ENCODE peak calls at places on chromosomes 6 and 20, in six cellular contexts. H is prostate gland; V is NCI-H187; C is NCI-H1048; F is esophagus muscularis mucosa; S is CD8-positive, alpha-beta T cell. W is an unnamed sample.

GRCh38 chr6:24307881-24308280 is 50.0 kb downstream of the DCDC2 start:
- DNase-seq in H (no peak), V (no peak), C (no peak), F (no peak), S (no peak), W (no peak)

GRCh38 chr6:111777357-111777756 is 95.9 kb downstream of the FYN start:
- DNase-seq in H (no peak), V (no peak), C (no peak), F (no peak), S (no peak), W (peak; percentile 30)

GRCh38 chr20:52481443-52481842 is 289.9 kb upstream of the ZFP64 start:
- DNase-seq in H (no peak), V (no peak), C (no peak), F (no peak), S (no peak), W (peak; percentile 78)

GRCh38 chr6:49764571-49765236 is 20.5 kb upstream of the CRISP3 start:
- DNase-seq in H (no peak), V (no peak), C (no peak), F (no peak), S (no peak), W (no peak)

GRCh38 chr20:59121714-59122376 is 41.8 kb upstream of the ZNF831 start:
- DNase-seq in H (no peak), V (peak; percentile 52), C (no peak), F (no peak), S (no peak), W (no peak)

GRCh38 chr20:6416371-6416770 is 293.5 kb upstream of the FERMT1 start:
- DNase-seq in H (no peak), V (no peak), C (no peak), F (no peak), S (no peak), W (no peak)

GRCh38 chr20:38190936-38191371 is 25.9 kb upstream of the TGM2 start:
- DNase-seq in H (no peak), V (no peak), C (no peak), F (no peak), S (no peak), W (peak; percentile 60)

GRCh38 chr6:127641905-127642304 is 64.9 kb downstream of the C6orf58 start:
- DNase-seq in H (no peak), V (no peak), C (no peak), F (no peak), S (no peak), W (peak; percentile 22)

GRCh38 chr6:16409531-16410441 is 171.4 kb downstream of the GMPR start:
- DNase-seq in H (peak; percentile 48), V (no peak), C (no peak), F (peak; percentile 94), S (peak; percentile 36), W (peak; percentile 63)

GRCh38 chr6:137443901-137444300 is 50.3 kb downstream of the OLIG3 start:
- DNase-seq in H (no peak), V (no peak), C (no peak), F (no peak), S (no peak), W (no peak)

GRCh38 chr6:71468841-71469750 is 180.5 kb downstream of the OGFRL1 start:
- DNase-seq in H (no peak), V (no peak), C (no peak), F (no peak), S (no peak), W (no peak)

GRCh38 chr6:116405663-116406329 is 35.0 kb downstream of the DSE start:
- DNase-seq in H (no peak), V (no peak), C (no peak), F (no peak), S (no peak), W (no peak)

GRCh38 chr6:34181903-34182302 is 36.0 kb upstream of the GRM4 start:
- DNase-seq in H (no peak), V (no peak), C (no peak), F (no peak), S (no peak), W (no peak)

GRCh38 chr6:2949121-2949520 is 22.2 kb downstream of the SERPINB6 start:
- DNase-seq in H (no peak), V (no peak), C (no peak), F (peak; percentile 42), S (no peak), W (no peak)

GRCh38 chr6:136153976-136154375 is 96.1 kb downstream of the MTFR2 start:
- DNase-seq in H (no peak), V (no peak), C (no peak), F (no peak), S (no peak), W (no peak)

GRCh38 chr6:127522714-127523113 is 3.6 kb upstream of the MTCL3 start:
- DNase-seq in H (no peak), V (no peak), C (no peak), F (no peak), S (no peak), W (no peak)

GRCh38 chr6:293185-294174 is 1.2 kb downstream of the DUSP22 start:
- DNase-seq in H (no peak), V (no peak), C (no peak), F (peak; percentile 93), S (no peak), W (no peak)

GRCh38 chr20:7855545-7855944 is 84.7 kb downstream of the HAO1 start:
- DNase-seq in H (no peak), V (no peak), C (no peak), F (no peak), S (no peak), W (no peak)

GRCh38 chr6:38131527-38131965 is 312.0 kb downstream of the ZFAND3 start:
- DNase-seq in H (no peak), V (no peak), C (no peak), F (no peak), S (no peak), W (no peak)

GRCh38 chr20:31569163-31570020 is 35.7 kb upstream of the ID1 start:
- DNase-seq in H (no peak), V (no peak), C (no peak), F (no peak), S (peak; percentile 58), W (peak; percentile 78)

GRCh38 chr6:84521419-84522001 is 242.9 kb downstream of the TBX18 start:
- DNase-seq in H (no peak), V (no peak), C (no peak), F (no peak), S (no peak), W (no peak)

GRCh38 chr6:98834060-98835031 is at the start of gene POU3F2:
- DNase-seq in H (peak; percentile 43), V (peak; percentile 98), C (peak; percentile 93), F (no peak), S (peak; percentile 36), W (peak; percentile 93)

GRCh38 chr6:150631283-150631981 is 31.7 kb downstream of the PLEKHG1 start:
- DNase-seq in H (no peak), V (no peak), C (no peak), F (no peak), S (no peak), W (no peak)

GRCh38 chr6:118495639-118496296 is 52.3 kb upstream of the PLN start:
- DNase-seq in H (no peak), V (no peak), C (no peak), F (no peak), S (no peak), W (no peak)

GRCh38 chr6:52305948-52306767 is 21.6 kb upstream of the MCM3 start:
- DNase-seq in H (no peak), V (no peak), C (no peak), F (no peak), S (no peak), W (no peak)

GRCh38 chr20:50165687-50166554 is 12.4 kb upstream of the PEDS1 start:
- DNase-seq in H (peak; percentile 99), V (peak; percentile 92), C (peak; percentile 87), F (peak; percentile 99), S (peak; percentile 66), W (peak; percentile 96)

GRCh38 chr6:152170702-152171667 is 363.5 kb downstream of the ESR1 start:
- DNase-seq in H (no peak), V (no peak), C (no peak), F (no peak), S (no peak), W (no peak)

GRCh38 chr20:45153756-45154155 is 20.9 kb upstream of the PI3 start:
- DNase-seq in H (no peak), V (no peak), C (no peak), F (no peak), S (no peak), W (no peak)

GRCh38 chr20:35166242-35166830 is 5.5 kb upstream of the PROCR start:
- DNase-seq in H (no peak), V (no peak), C (no peak), F (no peak), S (no peak), W (peak; percentile 49)

GRCh38 chr6:50655848-50656453 is 57.4 kb upstream of the TFAP2D start:
- DNase-seq in H (no peak), V (no peak), C (no peak), F (no peak), S (no peak), W (peak; percentile 24)

GRCh38 chr6:148251286-148251685 is 91.4 kb upstream of the SASH1 start:
- DNase-seq in H (no peak), V (no peak), C (no peak), F (no peak), S (no peak), W (no peak)

GRCh38 chr6:10373642-10374359 is 41.1 kb downstream of the TFAP2A start:
- DNase-seq in H (no peak), V (no peak), C (no peak), F (no peak), S (no peak), W (no peak)

GRCh38 chr20:43507150-43508080 is at the start of gene L3MBTL1:
- DNase-seq in H (peak; percentile 39), V (no peak), C (no peak), F (no peak), S (no peak), W (peak; percentile 67)

GRCh38 chr6:97198181-97198580 is 84.8 kb downstream of the MMS22L start:
- DNase-seq in H (no peak), V (no peak), C (no peak), F (no peak), S (no peak), W (no peak)

GRCh38 chr6:37137201-37137880 is 32.6 kb upstream of the PIM1 start:
- DNase-seq in H (no peak), V (no peak), C (no peak), F (no peak), S (peak; percentile 1), W (peak; percentile 87)

GRCh38 chr6:17045581-17046322 is 56.1 kb upstream of the STMND1 start:
- DNase-seq in H (no peak), V (no peak), C (no peak), F (peak; percentile 24), S (no peak), W (no peak)

GRCh38 chr6:52304917-52305316 is 20.4 kb upstream of the MCM3 start:
- DNase-seq in H (no peak), V (no peak), C (no peak), F (no peak), S (no peak), W (no peak)